ENCODE peak calls at places on chromosomes 16 and 17, in seven cellular contexts. U, F, S, P, E, I and Z are unnamed samples.

GRCh38 chr17:7233701-7234099 is 617 bp downstream of the DVL2 start:
- DNase-seq in F (no peak), I (no peak), E (no peak), S (no peak), U (no peak), P (no peak), Z (no peak)

GRCh38 chr16:84193480-84193879 is 2.5 kb downstream of the ADAD2 start:
- DNase-seq in U (no peak), F (no peak), E (no peak), I (no peak), S (no peak), P (no peak), Z (no peak)

GRCh38 chr16:51409001-51409675 is 258.1 kb upstream of the SALL1 start:
- DNase-seq in P (no peak), I (no peak), U (no peak), F (peak; percentile 29), E (no peak), S (no peak), Z (peak; percentile 56)

GRCh38 chr16:85100265-85100664 is 12.0 kb downstream of the CIBAR2 start:
- DNase-seq in E (no peak), F (no peak), S (no peak), U (no peak), I (no peak), P (no peak), Z (no peak)

GRCh38 chr17:35953720-35954119 is 10.2 kb upstream of the LYZL6 start:
- DNase-seq in U (no peak), I (no peak), P (no peak), F (no peak), S (no peak), E (no peak), Z (no peak)

GRCh38 chr17:39603304-39604016 is 4.3 kb downstream of the NEUROD2 start:
- DNase-seq in I (no peak), F (no peak), P (no peak), E (no peak), S (no peak), U (no peak), Z (no peak)

GRCh38 chr16:86029131-86029741 is 130.3 kb downstream of the IRF8 start:
- DNase-seq in F (peak; percentile 63), S (no peak), I (no peak), E (no peak), U (peak; percentile 48), P (no peak), Z (no peak)

GRCh38 chr17:80477647-80478478 is 1.5 kb upstream of the NPTX1 start:
- DNase-seq in P (no peak), F (peak; percentile 46), I (no peak), U (no peak), E (peak; percentile 75), S (peak; percentile 42), Z (peak; percentile 34)